ENCODE peak calls at places on chromosomes 4 and X, in seven cellular contexts. B is right cardiac atrium, Q is colonic mucosa, Z is hepatocyte, P is SK-N-SH, D is GM23338, T is lung. O is an unnamed sample.
A peak's percentile ranks its signal among the peaks of the same experiment; 100 is the strongest.

GRCh38 chr4:172547724-172548123 is 620.9 kb upstream of the GALNT7 start:
- DNase-seq in Z (no peak), B (no peak), D (no peak), Q (no peak), P (no peak), T (no peak), O (no peak)

GRCh38 chr4:128768373-128768996 is 41.0 kb upstream of the JADE1 start:
- DNase-seq in Z (peak; percentile 50), T (no peak), P (no peak), B (no peak), Q (no peak), D (no peak), O (no peak)

GRCh38 chr4:138301536-138301935 is 59.4 kb upstream of the SLC7A11 start:
- DNase-seq in D (no peak), Z (peak; percentile 13), T (no peak), B (no peak), P (no peak), Q (no peak), O (no peak)

GRCh38 chr4:109989044-109989443 is 76.4 kb downstream of the EGF start:
- DNase-seq in T (no peak), B (no peak), D (no peak), Q (no peak), Z (peak; percentile 54), P (no peak), O (no peak)

GRCh38 chr4:5232549-5232948 is 181.3 kb downstream of the STK32B start:
- DNase-seq in Z (no peak), B (no peak), D (no peak), Q (no peak), P (no peak), T (no peak), O (no peak)

GRCh38 chrX:12791253-12792228 is at the start of gene PRPS2:
- DNase-seq in T (peak; percentile 67), Q (peak; percentile 82), Z (peak; percentile 69), D (peak; percentile 80), B (peak; percentile 86), P (peak; percentile 88), O (peak; percentile 80)

GRCh38 chr4:7275067-7275466 is 82.7 kb downstream of the SORCS2 start:
- DNase-seq in P (no peak), B (no peak), D (no peak), T (no peak), Z (no peak), Q (no peak), O (no peak)

GRCh38 chr4:105843941-105844340 is 51.3 kb upstream of the NPNT start:
- DNase-seq in Z (no peak), B (no peak), D (no peak), Q (no peak), P (no peak), T (no peak), O (no peak)

GRCh38 chr4:685681-686218 is 3.2 kb downstream of the SLC49A3 start:
- DNase-seq in B (peak; percentile 52), P (no peak), Z (no peak), T (no peak), Q (no peak), D (no peak), O (no peak)

GRCh38 chr4:72496119-72496518 is 72.9 kb downstream of the ADAMTS3 start:
- DNase-seq in T (no peak), Z (no peak), P (no peak), Q (no peak), D (peak; percentile 6), B (no peak), O (no peak)

GRCh38 chr4:748461-748860 is 42.8 kb downstream of the PCGF3 start:
- DNase-seq in D (no peak), B (peak; percentile 22), T (no peak), Z (no peak), Q (no peak), P (no peak), O (no peak)

GRCh38 chr4:5635826-5636196 is 72.5 kb downstream of the EVC2 start:
- DNase-seq in B (no peak), T (no peak), Z (no peak), D (no peak), P (no peak), Q (no peak), O (no peak)

GRCh38 chrX:39418936-39419659 is 617.8 kb downstream of the MID1IP1 start:
- DNase-seq in T (no peak), B (peak; percentile 83), Q (no peak), D (peak; percentile 2), Z (peak; percentile 28), P (peak; percentile 39), O (no peak)

GRCh38 chr4:183602444-183603102 is 56.4 kb downstream of the RWDD4 start:
- DNase-seq in B (no peak), T (no peak), P (no peak), D (peak; percentile 46), Z (no peak), Q (no peak), O (no peak)

GRCh38 chrX:131288738-131289511 is at the start of gene IGSF1:
- DNase-seq in B (peak; percentile 72), Q (no peak), T (no peak), D (peak; percentile 80), P (peak; percentile 65), Z (peak; percentile 60), O (peak; percentile 74)

GRCh38 chrX:13285229-13285628 is 34.6 kb downstream of the ATXN3L start:
- DNase-seq in D (no peak), B (no peak), Q (no peak), T (no peak), Z (no peak), P (no peak), O (no peak)

GRCh38 chr4:92969650-92970370 is 666.0 kb downstream of the GRID2 start:
- DNase-seq in Z (peak; percentile 32), B (no peak), D (no peak), Q (no peak), T (no peak), P (no peak), O (no peak)

GRCh38 chr4:36835246-36835645 is 409.3 kb upstream of the NWD2 start:
- DNase-seq in Q (no peak), T (no peak), B (no peak), Z (no peak), P (no peak), D (no peak), O (no peak)

GRCh38 chr4:58192217-58192616 is 1082.0 kb upstream of the IGFBP7 start:
- DNase-seq in D (peak; percentile 62), Z (no peak), P (no peak), B (no peak), T (no peak), Q (no peak), O (no peak)

GRCh38 chr4:38034986-38035882 is 75.0 kb downstream of the PTTG2 start:
- DNase-seq in Z (peak; percentile 76), B (no peak), T (no peak), P (peak; percentile 59), D (peak; percentile 91), Q (peak; percentile 55), O (peak; percentile 78)

GRCh38 chr4:29581469-29581868 is 1138.7 kb upstream of the PCDH7 start:
- DNase-seq in T (no peak), P (no peak), Q (no peak), D (no peak), B (peak; percentile 51), Z (peak; percentile 10), O (no peak)

GRCh38 chr4:98625920-98626319 is 32.5 kb downstream of the TSPAN5 start:
- DNase-seq in Z (no peak), P (no peak), D (no peak), T (no peak), Q (no peak), B (no peak), O (no peak)
- H3K4me1 ChIP-seq in Z (peaks cover 23% of the 10 kb centered on the region), P (peaks cover 6% of the 10 kb centered on the region), D (peaks cover 34% of the 10 kb centered on the region), T (peaks cover 8% of the 10 kb centered on the region), Q (no peaks in the 10 kb centered on the region), B (no peaks in the 10 kb centered on the region), O (peaks cover 38% of the 10 kb centered on the region)

GRCh38 chr4:15681067-15681371 is 608 bp upstream of the FAM200B start:
- DNase-seq in D (no peak), Z (no peak), P (no peak), Q (no peak), T (no peak), B (no peak), O (no peak)
- H3K4me1 ChIP-seq in D (peaks cover 54% of the 10 kb centered on the region), Z (peaks cover 12% of the 10 kb centered on the region), P (peaks cover 14% of the 10 kb centered on the region), Q (peaks cover 5% of the 10 kb centered on the region), T (peaks cover 11% of the 10 kb centered on the region), B (peaks cover 3% of the 10 kb centered on the region), O (peaks cover 37% of the 10 kb centered on the region)

GRCh38 chrX:133897593-133898163 is 87.7 kb downstream of the GPC3 start:
- DNase-seq in Q (no peak), T (no peak), P (no peak), Z (no peak), D (no peak), B (no peak), O (no peak)
- H3K4me1 ChIP-seq in Q (no peaks in the 10 kb centered on the region), T (no peaks in the 10 kb centered on the region), P (no peaks in the 10 kb centered on the region), Z (no peaks in the 10 kb centered on the region), D (no peaks in the 10 kb centered on the region), B (no peaks in the 10 kb centered on the region), O (peaks cover 5% of the 10 kb centered on the region)

GRCh38 chr4:2852481-2852881 is 8.8 kb downstream of the ADD1 start:
- DNase-seq in Z (no peak), B (peak; percentile 77), T (no peak), Q (peak; percentile 45), P (no peak), D (no peak), O (no peak)

GRCh38 chr4:2848449-2848848 is 4.8 kb downstream of the ADD1 start:
- DNase-seq in Q (no peak), B (no peak), Z (no peak), T (peak; percentile 29), D (no peak), P (no peak), O (no peak)

GRCh38 chr4:2850966-2851782 is 7.5 kb downstream of the ADD1 start:
- DNase-seq in T (no peak), B (no peak), Z (no peak), P (no peak), Q (no peak), D (no peak), O (no peak)

GRCh38 chr4:2847297-2847871 is 3.7 kb downstream of the ADD1 start:
- DNase-seq in T (no peak), D (no peak), Q (no peak), P (no peak), B (no peak), Z (no peak), O (no peak)

DNA sequence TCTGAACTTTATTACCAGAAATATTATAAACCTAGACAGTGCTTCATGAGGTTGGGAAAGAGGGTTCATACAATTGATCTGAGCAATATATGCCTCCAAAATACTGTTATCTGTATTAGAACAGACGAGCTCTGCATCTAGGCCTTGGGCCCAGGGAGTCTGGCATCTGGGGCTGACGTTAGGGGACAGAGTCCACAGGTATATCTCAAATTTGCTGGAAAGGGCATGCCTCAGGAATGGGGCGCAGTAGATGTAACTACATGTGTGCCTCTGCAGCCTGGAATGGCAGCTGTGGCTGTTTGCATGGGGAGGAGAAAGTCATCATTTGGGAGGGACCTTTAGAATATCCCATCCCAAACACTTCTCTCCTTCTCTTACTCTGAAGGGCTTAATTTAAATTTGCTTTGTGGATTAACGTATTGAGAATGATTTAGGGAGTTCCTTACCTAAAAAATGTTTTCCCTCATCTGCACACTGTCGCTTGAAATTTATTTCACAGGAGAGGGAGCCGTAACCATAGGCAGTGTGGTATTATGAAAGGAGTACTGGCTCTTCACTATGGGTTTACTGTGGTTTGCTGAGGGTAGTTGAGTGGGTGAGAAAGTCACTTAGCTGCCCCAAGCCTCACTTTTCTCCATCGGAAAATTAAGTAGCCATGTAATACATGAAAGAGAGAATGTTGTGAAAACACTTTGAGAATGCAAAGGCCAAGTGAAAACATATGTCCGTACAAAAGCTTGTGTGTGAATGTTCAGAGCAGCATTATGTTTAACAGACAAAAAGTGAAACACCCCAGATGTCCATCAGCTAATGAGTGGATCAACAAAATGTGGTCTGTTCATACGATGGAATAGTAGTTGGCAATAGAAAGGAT is 5.9 kb downstream of the ADD1 start:
- DNase-seq in B (no peak), T (no peak), Q (peak; percentile 49), P (no peak), D (no peak), Z (peak; percentile 42), O (no peak)
- H3K4me1 ChIP-seq in B (peaks cover 5% of the 10 kb centered on the region), T (peaks cover 21% of the 10 kb centered on the region), Q (peaks cover 22% of the 10 kb centered on the region), P (peaks cover 10% of the 10 kb centered on the region), D (peaks cover 4% of the 10 kb centered on the region), Z (peaks cover 46% of the 10 kb centered on the region), O (no peaks in the 10 kb centered on the region)